ENCODE peak calls at places on chromosomes 4 and X, in five cellular contexts. One of them, this sample, is unnamed.

GRCh38 chr4:73152893-73153292 is 83.4 kb upstream of the COX18 start:
- DNase-seq in AG09319: no peak
- DNase-seq in stromal cell of bone marrow: no peak
- DNase-seq in stimulated activated CD8-positive, alpha-beta memory T cell treated with anti-CD3 and anti-CD28 coated beads, Interleukin-15, amount 100 ng/mL, for 1 hour: no peak
- DNase-seq in RWPE1: no peak
- DNase-seq in this sample: no peak

GRCh38 chrX:103585421-103586313 is at the start of gene TCEAL4:
- DNase-seq in AG09319: no peak
- DNase-seq in stromal cell of bone marrow: no peak
- DNase-seq in stimulated activated CD8-positive, alpha-beta memory T cell treated with anti-CD3 and anti-CD28 coated beads, Interleukin-15, amount 100 ng/mL, for 1 hour: no peak
- DNase-seq in RWPE1: peak
- DNase-seq in this sample: no peak

GRCh38 chr4:102036619-102037376 is 246.3 kb downstream of the BANK1 start:
- DNase-seq in AG09319: no peak
- DNase-seq in stromal cell of bone marrow: no peak
- DNase-seq in stimulated activated CD8-positive, alpha-beta memory T cell treated with anti-CD3 and anti-CD28 coated beads, Interleukin-15, amount 100 ng/mL, for 1 hour: no peak
- DNase-seq in RWPE1: no peak
- DNase-seq in this sample: no peak

GRCh38 chr4:38614198-38614597 is 49.8 kb upstream of the KLF3 start:
- DNase-seq in AG09319: no peak
- DNase-seq in stromal cell of bone marrow: no peak
- DNase-seq in stimulated activated CD8-positive, alpha-beta memory T cell treated with anti-CD3 and anti-CD28 coated beads, Interleukin-15, amount 100 ng/mL, for 1 hour: no peak
- DNase-seq in RWPE1: no peak
- DNase-seq in this sample: no peak

GRCh38 chr4:55854132-55854531 is 684 bp downstream of the EXOC1 start:
- DNase-seq in AG09319: no peak
- DNase-seq in stromal cell of bone marrow: no peak
- DNase-seq in stimulated activated CD8-positive, alpha-beta memory T cell treated with anti-CD3 and anti-CD28 coated beads, Interleukin-15, amount 100 ng/mL, for 1 hour: no peak
- DNase-seq in RWPE1: peak
- DNase-seq in this sample: no peak

GRCh38 chr4:8395504-8395903 is 45.0 kb downstream of the ACOX3 start:
- DNase-seq in AG09319: no peak
- DNase-seq in stromal cell of bone marrow: no peak
- DNase-seq in stimulated activated CD8-positive, alpha-beta memory T cell treated with anti-CD3 and anti-CD28 coated beads, Interleukin-15, amount 100 ng/mL, for 1 hour: no peak
- DNase-seq in RWPE1: no peak
- DNase-seq in this sample: no peak

GRCh38 chr4:124321370-124321769 is 391.2 kb downstream of the ANKRD50 start:
- DNase-seq in AG09319: no peak
- DNase-seq in stromal cell of bone marrow: no peak
- DNase-seq in stimulated activated CD8-positive, alpha-beta memory T cell treated with anti-CD3 and anti-CD28 coated beads, Interleukin-15, amount 100 ng/mL, for 1 hour: no peak
- DNase-seq in RWPE1: no peak
- DNase-seq in this sample: no peak

GRCh38 chrX:110703641-110704040 is 92.0 kb downstream of the CHRDL1 start:
- DNase-seq in AG09319: no peak
- DNase-seq in stromal cell of bone marrow: no peak
- DNase-seq in stimulated activated CD8-positive, alpha-beta memory T cell treated with anti-CD3 and anti-CD28 coated beads, Interleukin-15, amount 100 ng/mL, for 1 hour: no peak
- DNase-seq in RWPE1: no peak
- DNase-seq in this sample: no peak

GRCh38 chr4:75702919-75703411 is 21.4 kb upstream of the USO1 start:
- DNase-seq in AG09319: no peak
- DNase-seq in stromal cell of bone marrow: no peak
- DNase-seq in stimulated activated CD8-positive, alpha-beta memory T cell treated with anti-CD3 and anti-CD28 coated beads, Interleukin-15, amount 100 ng/mL, for 1 hour: no peak
- DNase-seq in RWPE1: no peak
- DNase-seq in this sample: no peak

GRCh38 chr4:151204925-151205524 is 71.9 kb upstream of the PRSS48 start:
- DNase-seq in AG09319: no peak
- DNase-seq in stromal cell of bone marrow: no peak
- DNase-seq in stimulated activated CD8-positive, alpha-beta memory T cell treated with anti-CD3 and anti-CD28 coated beads, Interleukin-15, amount 100 ng/mL, for 1 hour: no peak
- DNase-seq in RWPE1: no peak
- DNase-seq in this sample: no peak

GRCh38 chr4:113052379-113052951 is 3.0 kb downstream of the ANK2 start:
- DNase-seq in AG09319: no peak
- DNase-seq in stromal cell of bone marrow: peak
- DNase-seq in stimulated activated CD8-positive, alpha-beta memory T cell treated with anti-CD3 and anti-CD28 coated beads, Interleukin-15, amount 100 ng/mL, for 1 hour: no peak
- DNase-seq in RWPE1: no peak
- DNase-seq in this sample: no peak

GRCh38 chr4:146132445-146132844 is 43.1 kb upstream of the LSM6 start:
- DNase-seq in AG09319: no peak
- DNase-seq in stromal cell of bone marrow: peak
- DNase-seq in stimulated activated CD8-positive, alpha-beta memory T cell treated with anti-CD3 and anti-CD28 coated beads, Interleukin-15, amount 100 ng/mL, for 1 hour: no peak
- DNase-seq in RWPE1: peak
- DNase-seq in this sample: no peak

GRCh38 chr4:73615613-73616012 is 4.6 kb downstream of the RASSF6 start:
- DNase-seq in AG09319: no peak
- DNase-seq in stromal cell of bone marrow: no peak
- DNase-seq in stimulated activated CD8-positive, alpha-beta memory T cell treated with anti-CD3 and anti-CD28 coated beads, Interleukin-15, amount 100 ng/mL, for 1 hour: no peak
- DNase-seq in RWPE1: no peak
- DNase-seq in this sample: peak

GRCh38 chr4:8402640-8403039 is 37.9 kb downstream of the ACOX3 start:
- DNase-seq in AG09319: no peak
- DNase-seq in stromal cell of bone marrow: no peak
- DNase-seq in stimulated activated CD8-positive, alpha-beta memory T cell treated with anti-CD3 and anti-CD28 coated beads, Interleukin-15, amount 100 ng/mL, for 1 hour: no peak
- DNase-seq in RWPE1: no peak
- DNase-seq in this sample: no peak

GRCh38 chrX:20320461-20321159 is 53.9 kb upstream of the RPS6KA3 start:
- DNase-seq in AG09319: no peak
- DNase-seq in stromal cell of bone marrow: no peak
- DNase-seq in stimulated activated CD8-positive, alpha-beta memory T cell treated with anti-CD3 and anti-CD28 coated beads, Interleukin-15, amount 100 ng/mL, for 1 hour: no peak
- DNase-seq in RWPE1: no peak
- DNase-seq in this sample: no peak

GRCh38 chrX:85851418-85851817 is 195.9 kb downstream of the CHM start:
- DNase-seq in AG09319: no peak
- DNase-seq in stromal cell of bone marrow: no peak
- DNase-seq in stimulated activated CD8-positive, alpha-beta memory T cell treated with anti-CD3 and anti-CD28 coated beads, Interleukin-15, amount 100 ng/mL, for 1 hour: no peak
- DNase-seq in RWPE1: peak
- DNase-seq in this sample: peak

GRCh38 chr4:123528501-123529277 is 132.1 kb downstream of the SPRY1 start:
- DNase-seq in AG09319: no peak
- DNase-seq in stromal cell of bone marrow: no peak
- DNase-seq in stimulated activated CD8-positive, alpha-beta memory T cell treated with anti-CD3 and anti-CD28 coated beads, Interleukin-15, amount 100 ng/mL, for 1 hour: no peak
- DNase-seq in RWPE1: no peak
- DNase-seq in this sample: no peak

GRCh38 chr4:124423160-124423559 is 289.4 kb downstream of the ANKRD50 start:
- DNase-seq in AG09319: no peak
- DNase-seq in stromal cell of bone marrow: no peak
- DNase-seq in stimulated activated CD8-positive, alpha-beta memory T cell treated with anti-CD3 and anti-CD28 coated beads, Interleukin-15, amount 100 ng/mL, for 1 hour: no peak
- DNase-seq in RWPE1: no peak
- DNase-seq in this sample: peak

GRCh38 chr4:151674804-151675290 is 86.0 kb downstream of the GATB start:
- DNase-seq in AG09319: no peak
- DNase-seq in stromal cell of bone marrow: no peak
- DNase-seq in stimulated activated CD8-positive, alpha-beta memory T cell treated with anti-CD3 and anti-CD28 coated beads, Interleukin-15, amount 100 ng/mL, for 1 hour: no peak
- DNase-seq in RWPE1: peak
- DNase-seq in this sample: peak

GRCh38 chr4:123667496-123667895 is 270.9 kb downstream of the SPRY1 start:
- DNase-seq in AG09319: no peak
- DNase-seq in stromal cell of bone marrow: peak
- DNase-seq in stimulated activated CD8-positive, alpha-beta memory T cell treated with anti-CD3 and anti-CD28 coated beads, Interleukin-15, amount 100 ng/mL, for 1 hour: no peak
- DNase-seq in RWPE1: peak
- DNase-seq in this sample: no peak

GRCh38 chr4:135515295-135515694 is 1313.7 kb upstream of the PABPC4L start:
- DNase-seq in AG09319: no peak
- DNase-seq in stromal cell of bone marrow: no peak
- DNase-seq in stimulated activated CD8-positive, alpha-beta memory T cell treated with anti-CD3 and anti-CD28 coated beads, Interleukin-15, amount 100 ng/mL, for 1 hour: no peak
- DNase-seq in RWPE1: no peak
- DNase-seq in this sample: no peak

GRCh38 chr4:76579596-76580375 is 144.8 kb downstream of the SHROOM3 start:
- DNase-seq in AG09319: no peak
- DNase-seq in stromal cell of bone marrow: no peak
- DNase-seq in stimulated activated CD8-positive, alpha-beta memory T cell treated with anti-CD3 and anti-CD28 coated beads, Interleukin-15, amount 100 ng/mL, for 1 hour: no peak
- DNase-seq in RWPE1: no peak
- DNase-seq in this sample: no peak

GRCh38 chr4:125045311-125045710 is 269.4 kb upstream of the FAT4 start:
- DNase-seq in AG09319: no peak
- DNase-seq in stromal cell of bone marrow: no peak
- DNase-seq in stimulated activated CD8-positive, alpha-beta memory T cell treated with anti-CD3 and anti-CD28 coated beads, Interleukin-15, amount 100 ng/mL, for 1 hour: no peak
- DNase-seq in RWPE1: no peak
- DNase-seq in this sample: no peak

GRCh38 chr4:21948347-21949072 is at the start of gene KCNIP4:
- DNase-seq in AG09319: no peak
- DNase-seq in stromal cell of bone marrow: no peak
- DNase-seq in stimulated activated CD8-positive, alpha-beta memory T cell treated with anti-CD3 and anti-CD28 coated beads, Interleukin-15, amount 100 ng/mL, for 1 hour: no peak
- DNase-seq in RWPE1: peak
- DNase-seq in this sample: no peak

GRCh38 chr4:183797445-183798248 is 107.5 kb upstream of the STOX2 start:
- DNase-seq in AG09319: no peak
- DNase-seq in stromal cell of bone marrow: no peak
- DNase-seq in stimulated activated CD8-positive, alpha-beta memory T cell treated with anti-CD3 and anti-CD28 coated beads, Interleukin-15, amount 100 ng/mL, for 1 hour: no peak
- DNase-seq in RWPE1: peak
- DNase-seq in this sample: no peak

GRCh38 chrX:109926118-109926517 is 76.8 kb upstream of the TMEM164 start:
- DNase-seq in AG09319: no peak
- DNase-seq in stromal cell of bone marrow: no peak
- DNase-seq in stimulated activated CD8-positive, alpha-beta memory T cell treated with anti-CD3 and anti-CD28 coated beads, Interleukin-15, amount 100 ng/mL, for 1 hour: no peak
- DNase-seq in RWPE1: no peak
- DNase-seq in this sample: no peak

GRCh38 chr4:3689576-3690551 is 76.3 kb upstream of the ADRA2C start:
- DNase-seq in AG09319: no peak
- DNase-seq in stromal cell of bone marrow: no peak
- DNase-seq in stimulated activated CD8-positive, alpha-beta memory T cell treated with anti-CD3 and anti-CD28 coated beads, Interleukin-15, amount 100 ng/mL, for 1 hour: no peak
- DNase-seq in RWPE1: no peak
- DNase-seq in this sample: no peak

GRCh38 chr4:145069361-145069760 is 28.6 kb downstream of the ANAPC10 start:
- DNase-seq in AG09319: no peak
- DNase-seq in stromal cell of bone marrow: peak
- DNase-seq in stimulated activated CD8-positive, alpha-beta memory T cell treated with anti-CD3 and anti-CD28 coated beads, Interleukin-15, amount 100 ng/mL, for 1 hour: no peak
- DNase-seq in RWPE1: peak
- DNase-seq in this sample: no peak

GRCh38 chrX:140274761-140275525 is 229.9 kb downstream of the SOX3 start:
- DNase-seq in AG09319: no peak
- DNase-seq in stromal cell of bone marrow: peak
- DNase-seq in stimulated activated CD8-positive, alpha-beta memory T cell treated with anti-CD3 and anti-CD28 coated beads, Interleukin-15, amount 100 ng/mL, for 1 hour: no peak
- DNase-seq in RWPE1: peak
- DNase-seq in this sample: no peak

GRCh38 chrX:110667706-110668105 is 127.9 kb downstream of the CHRDL1 start:
- DNase-seq in AG09319: no peak
- DNase-seq in stromal cell of bone marrow: no peak
- DNase-seq in stimulated activated CD8-positive, alpha-beta memory T cell treated with anti-CD3 and anti-CD28 coated beads, Interleukin-15, amount 100 ng/mL, for 1 hour: no peak
- DNase-seq in RWPE1: no peak
- DNase-seq in this sample: peak